ENCODE peak calls at places on chromosomes 11 and 22, in seven cellular contexts. J is IMR-90, I is neuronal stem cell, T is H9, D is mesendoderm, W is trophoblast cell, N is H1. G is an unnamed sample.
A peak's percentile ranks its signal among the peaks of the same experiment; 100 is the strongest.

GRCh38 chr11:2264366-2265011 is 5.9 kb downstream of the ASCL2 start:
- DNase-seq in J (no peak), N (no peak), T (no peak), I (no peak), W (peak; percentile 64), D (no peak), G (no peak)

GRCh38 chr22:37229012-37229804 is 14.9 kb downstream of the RAC2 start:
- DNase-seq in I (no peak), W (no peak), D (no peak), T (no peak), J (peak; percentile 87), N (no peak), G (peak; percentile 87)

GRCh38 chr22:36144886-36145541 is 15.5 kb downstream of the APOL3 start:
- DNase-seq in I (peak; percentile 42), W (peak; percentile 77), J (peak; percentile 69), N (peak; percentile 53), T (peak; percentile 86), D (peak; percentile 90), G (peak; percentile 81)

GRCh38 chr11:58656348-58656747 is 33.9 kb downstream of the CNTF start:
- DNase-seq in J (no peak), N (no peak), I (no peak), D (no peak), W (peak; percentile 93), T (no peak), G (no peak)

GRCh38 chr22:26671317-26672059 is 14.1 kb downstream of the MIAT start:
- DNase-seq in W (no peak), D (no peak), I (no peak), N (no peak), T (no peak), J (no peak), G (no peak)

GRCh38 chr22:19772673-19773469 is 12.3 kb downstream of the TBX1 start:
- DNase-seq in I (no peak), D (no peak), T (no peak), N (no peak), J (no peak), W (no peak), G (no peak)

GRCh38 chr11:34178422-34178821 is 73.0 kb downstream of the NAT10 start:
- DNase-seq in I (no peak), J (peak; percentile 31), D (no peak), T (no peak), W (no peak), N (no peak), G (no peak)

GRCh38 chr11:79189604-79190003 is 251.2 kb downstream of the TENM4 start:
- DNase-seq in J (no peak), D (no peak), W (no peak), I (no peak), N (no peak), T (no peak), G (no peak)

GRCh38 chr11:95299078-95299611 is 68.1 kb upstream of the SESN3 start:
- DNase-seq in W (no peak), T (no peak), D (no peak), J (no peak), N (no peak), I (no peak), G (peak; percentile 31)

GRCh38 chr11:125416993-125417935 is 78.8 kb downstream of the FEZ1 start:
- DNase-seq in J (no peak), I (no peak), W (no peak), D (no peak), T (no peak), N (no peak), G (no peak)

GRCh38 chr11:45684440-45684839 is 19.0 kb upstream of the CHST1 start:
- DNase-seq in D (no peak), N (no peak), J (no peak), I (no peak), W (no peak), T (no peak), G (no peak)

GRCh38 chr11:19714387-19715363 is 2.0 kb downstream of the NAV2 start:
- DNase-seq in D (peak; percentile 50), I (no peak), W (peak; percentile 60), J (peak; percentile 85), N (no peak), T (peak; percentile 66), G (peak; percentile 21)

GRCh38 chr11:3831378-3832239 is 9.2 kb downstream of the RHOG start:
- DNase-seq in N (no peak), J (no peak), T (no peak), D (no peak), W (no peak), I (no peak), G (no peak)

GRCh38 chr22:47920380-47920959 is 1158.0 kb downstream of the TBC1D22A start:
- DNase-seq in N (no peak), J (no peak), I (no peak), T (no peak), W (no peak), D (no peak), G (no peak)

GRCh38 chr11:12716816-12717215 is 42.6 kb downstream of the TEAD1 start:
- DNase-seq in J (no peak), N (no peak), W (no peak), I (no peak), T (no peak), D (no peak), G (no peak)

GRCh38 chr22:29503811-29504372 is 23.9 kb downstream of the NEFH start:
- DNase-seq in D (no peak), N (no peak), W (no peak), T (no peak), I (no peak), J (peak; percentile 79), G (peak; percentile 82)

GRCh38 chr22:32499666-32500065 is 25.1 kb downstream of the FBXO7 start:
- DNase-seq in J (no peak), N (no peak), T (no peak), W (no peak), I (no peak), D (no peak), G (no peak)

GRCh38 chr11:105673089-105673488 is 63.2 kb downstream of the GRIA4 start:
- DNase-seq in T (peak; percentile 44), N (no peak), J (peak; percentile 72), W (peak; percentile 72), D (peak; percentile 71), I (peak; percentile 76), G (peak; percentile 70)

GRCh38 chr11:36057372-36058045 is 113.6 kb downstream of the LDLRAD3 start:
- DNase-seq in W (no peak), N (no peak), D (no peak), J (no peak), T (no peak), I (no peak), G (no peak)

GRCh38 chr22:38109391-38110000 is 988 bp downstream of the BAIAP2L2 start:
- DNase-seq in J (no peak), T (no peak), W (peak; percentile 8), I (no peak), D (peak; percentile 71), N (no peak), G (no peak)

DNA sequence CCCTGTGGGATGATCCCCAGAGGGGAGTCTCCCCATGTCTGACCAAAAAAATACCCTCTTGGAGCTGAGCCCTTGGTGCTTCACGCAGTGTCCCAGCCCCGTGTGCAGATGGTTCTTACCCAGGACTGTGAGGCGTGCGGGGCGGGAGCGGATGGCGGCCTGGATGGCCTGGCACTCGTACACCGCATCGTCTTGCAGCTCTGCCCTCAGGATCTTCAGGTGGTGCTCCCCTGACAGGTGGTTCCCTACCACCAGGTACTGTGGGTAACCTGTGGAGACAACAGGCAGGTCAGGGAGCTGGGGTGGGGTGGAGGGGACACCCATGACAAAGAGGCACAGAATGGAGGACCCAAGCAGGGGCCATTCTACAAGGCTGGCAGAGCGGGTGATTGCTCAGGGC is 165.7 kb downstream of the ST3GAL4 start:
- DNase-seq in W (no peak), T (no peak), I (no peak), J (no peak), N (no peak), D (no peak), G (no peak)
- H2BK5ac ChIP-seq in W (no peak overlapping the region), T (no peak overlapping the region), I (no peak overlapping the region), J (no peak overlapping the region), N (no peak overlapping the region), D (no peak overlapping the region), G (no peak overlapping the region)

GRCh38 chr11:65975771-65976170 is 14.2 kb downstream of the SART1 start:
- DNase-seq in I (no peak), J (no peak), D (no peak), T (no peak), N (no peak), W (no peak), G (no peak)
- H2BK5ac ChIP-seq in I (no peak overlapping the region), J (no peak overlapping the region), D (no peak overlapping the region), T (no peak overlapping the region), N (no peak overlapping the region), W (no peak overlapping the region), G (no peak overlapping the region)

DNA sequence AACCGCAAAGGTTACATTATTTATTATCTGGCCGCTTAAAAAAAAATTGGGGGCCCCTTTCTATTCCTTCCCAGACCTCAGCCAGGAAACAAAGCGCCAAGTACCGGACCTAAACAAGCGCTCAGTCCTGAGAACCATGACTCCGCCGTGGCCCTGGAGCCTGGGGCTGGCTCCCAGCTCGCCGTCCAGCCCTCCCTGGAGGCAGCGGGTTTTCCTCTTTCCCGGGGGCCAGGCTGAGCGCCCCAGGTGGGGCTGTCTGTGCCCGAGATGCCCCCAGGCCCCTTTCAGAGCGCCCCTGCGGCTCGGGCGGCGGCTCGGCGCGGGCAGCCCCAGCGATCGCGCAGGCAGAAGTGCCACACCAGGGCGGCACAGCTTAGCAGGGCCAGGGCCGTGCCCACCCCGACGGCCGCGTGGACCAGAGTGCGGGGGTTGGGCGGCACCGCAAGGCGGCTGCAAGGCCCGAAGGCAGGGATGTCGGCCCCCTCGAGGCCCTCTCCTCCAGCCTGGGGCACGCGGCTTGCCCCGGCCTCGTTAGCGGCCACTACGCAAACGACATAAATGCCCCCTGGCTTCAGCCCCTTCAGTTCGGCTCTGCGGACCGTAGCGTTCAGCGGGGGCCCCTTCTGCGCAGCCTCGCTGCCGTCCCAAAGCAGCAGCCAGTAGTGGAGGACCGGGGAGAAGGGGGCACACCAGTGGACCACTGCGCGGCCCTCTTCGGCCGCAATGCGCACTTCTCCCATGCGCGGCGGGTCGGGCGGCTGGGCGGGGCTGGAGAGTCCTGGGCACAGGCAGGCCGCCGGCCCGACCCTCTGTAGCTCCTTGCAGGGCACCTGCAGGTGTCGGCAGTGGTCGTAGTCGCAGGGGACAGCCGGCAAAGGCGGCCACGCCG is 1.6 kb downstream of the LRRN4CL start:
- DNase-seq in D (no peak), W (no peak), J (no peak), T (peak; percentile 65), I (no peak), N (no peak), G (no peak)
- H2BK5ac ChIP-seq in D (no peak overlapping the region), W (no peak overlapping the region), J (no peak overlapping the region), T (no peak overlapping the region), I (peak overlapping the region; percentile 24), N (no peak overlapping the region), G (no peak overlapping the region)

GRCh38 chr11:86167499-86168161 is 76.9 kb upstream of the EED start:
- DNase-seq in W (no peak), J (no peak), T (no peak), N (no peak), I (no peak), D (no peak), G (peak; percentile 69)

GRCh38 chr11:86174101-86175046 is 70.2 kb upstream of the EED start:
- DNase-seq in I (no peak), W (peak; percentile 94), T (no peak), N (no peak), J (peak; percentile 99), D (no peak), G (peak; percentile 95)

GRCh38 chr11:86175585-86175984 is 69.0 kb upstream of the EED start:
- DNase-seq in J (no peak), I (no peak), N (no peak), T (no peak), D (no peak), W (no peak), G (no peak)

GRCh38 chr11:86172894-86173293 is 71.7 kb upstream of the EED start:
- DNase-seq in T (no peak), J (peak; percentile 55), N (no peak), D (peak; percentile 93), I (no peak), W (peak; percentile 90), G (peak; percentile 67)

GRCh38 chr11:86171627-86172026 is 72.9 kb upstream of the EED start:
- DNase-seq in N (no peak), J (no peak), I (no peak), T (no peak), W (no peak), D (no peak), G (no peak)
- H2BK5ac ChIP-seq in N (no peak overlapping the region), J (no peak overlapping the region), I (no peak overlapping the region), T (no peak overlapping the region), W (peak overlapping the region; percentile 21), D (no peak overlapping the region), G (no peak overlapping the region)

G was measured in mesenchymal stem cell.